ENCODE peak calls at places on chromosomes 7 and 10, in nine cellular contexts. T is uterus, A is pancreas, M is fibroblast of lung, H is AG09319, N is endodermal cell, J is psoas muscle, Y is IMR-90, C is cardiac muscle cell. G is an unnamed sample.

GRCh38 chr10:58660577-58661255 is 148.0 kb downstream of the BICC1 start:
- DNase-seq in N (no peak), T (no peak), C (peak), A (no peak), Y (no peak), H (no peak), J (no peak), M (peak), G (no peak)

GRCh38 chr7:1941464-1942025 is 271.5 kb downstream of the ELFN1 start:
- DNase-seq in Y (no peak), M (no peak), J (peak), A (peak), H (no peak), C (no peak), T (no peak), N (no peak), G (no peak)

GRCh38 chr10:30553625-30554442 is 75.7 kb downstream of the LYZL2 start:
- DNase-seq in M (peak), T (peak), Y (peak), A (no peak), H (peak), J (peak), N (peak), C (peak), G (peak)

GRCh38 chr7:64181586-64181985 is 25.4 kb upstream of the ZNF735 start:
- DNase-seq in T (no peak), Y (no peak), H (no peak), M (no peak), N (no peak), A (no peak), J (no peak), C (no peak), G (no peak)

GRCh38 chr7:105776068-105776790 is 100.2 kb downstream of the ATXN7L1 start:
- DNase-seq in J (peak), Y (peak), N (peak), M (peak), T (peak), A (no peak), H (peak), C (peak), G (peak)

GRCh38 chr10:11869743-11870460 is 46.7 kb downstream of the PROSER2 start:
- DNase-seq in J (peak), A (no peak), N (peak), C (peak), M (peak), T (no peak), H (no peak), Y (no peak), G (no peak)

GRCh38 chr7:153006452-153006851 is 246.9 kb downstream of the ACTR3B start:
- DNase-seq in C (no peak), N (no peak), A (no peak), Y (no peak), M (no peak), T (no peak), H (no peak), J (no peak), G (no peak)

GRCh38 chr7:90246184-90246583 is 1.2 kb downstream of the CFAP69 start:
- DNase-seq in T (no peak), Y (peak), A (no peak), N (peak), J (no peak), M (peak), C (peak), H (no peak), G (no peak)

GRCh38 chr7:40608321-40609075 is 473.7 kb downstream of the SUGCT start:
- DNase-seq in Y (no peak), N (no peak), T (no peak), A (no peak), H (no peak), J (no peak), C (no peak), M (no peak), G (peak)

GRCh38 chr10:119642556-119643111 is 8.5 kb upstream of the BAG3 start:
- DNase-seq in A (no peak), Y (no peak), M (peak), N (no peak), T (no peak), H (no peak), C (no peak), J (no peak), G (no peak)

GRCh38 chr7:130154131-130154500 is 51.1 kb downstream of the TMEM209 start:
- DNase-seq in T (no peak), C (no peak), A (no peak), J (no peak), Y (no peak), M (no peak), N (peak), H (no peak), G (no peak)

GRCh38 chr10:26839966-26840627 is 20.7 kb downstream of the ABI1 start:
- DNase-seq in C (no peak), Y (peak), A (no peak), N (no peak), H (peak), J (no peak), M (peak), T (no peak), G (no peak)

GRCh38 chr10:89632824-89633223 is 12.2 kb downstream of the PANK1 start:
- DNase-seq in H (no peak), M (no peak), A (no peak), J (no peak), T (no peak), C (no peak), N (no peak), Y (no peak), G (no peak)

GRCh38 chr10:119342017-119342734 is 134.8 kb downstream of the GRK5 start:
- DNase-seq in M (no peak), H (no peak), Y (peak), T (peak), J (peak), N (no peak), C (peak), A (no peak), G (no peak)

GRCh38 chr7:55641811-55642210 is 69.5 kb upstream of the VOPP1 start:
- DNase-seq in T (no peak), J (no peak), Y (no peak), A (no peak), H (no peak), N (no peak), C (no peak), M (no peak), G (no peak)

GRCh38 chr10:29435809-29436501 is 147.1 kb downstream of the LYZL1 start:
- DNase-seq in H (no peak), Y (peak), C (peak), A (no peak), J (no peak), T (no peak), N (no peak), M (peak), G (peak)

GRCh38 chr7:157027568-157028527 is 17.4 kb upstream of the MNX1 start:
- DNase-seq in N (no peak), T (no peak), H (no peak), M (no peak), J (no peak), A (no peak), Y (no peak), C (no peak), G (peak)

GRCh38 chr7:157436763-157437480 is 100.1 kb downstream of the DNAJB6 start:
- DNase-seq in M (peak), H (no peak), A (no peak), T (no peak), J (no peak), Y (no peak), C (no peak), N (peak), G (no peak)

GRCh38 chr7:105512415-105512814 is 9.7 kb downstream of the PUS7 start:
- DNase-seq in M (no peak), A (no peak), H (no peak), Y (no peak), T (no peak), J (no peak), N (no peak), C (no peak), G (no peak)

GRCh38 chr7:154817224-154817896 is 185.6 kb downstream of the PAXIP1 start:
- DNase-seq in N (no peak), C (no peak), A (no peak), J (no peak), M (no peak), Y (no peak), H (no peak), T (no peak), G (no peak)

GRCh38 chr7:45001138-45001694 is 1.2 kb downstream of the CCM2 start:
- DNase-seq in M (peak), A (no peak), J (no peak), C (no peak), Y (no peak), H (no peak), N (peak), T (no peak), G (no peak)

GRCh38 chr7:101507791-101508252 is 121.3 kb downstream of the MYL10 start:
- DNase-seq in Y (peak), M (peak), T (peak), C (peak), J (no peak), A (no peak), N (peak), H (no peak), G (peak)

GRCh38 chr7:135877799-135878198 is 99.4 kb downstream of the MTPN start:
- DNase-seq in C (peak), M (peak), T (no peak), Y (peak), N (no peak), J (no peak), A (no peak), H (no peak), G (no peak)

GRCh38 chr10:120538091-120538490 is 81.1 kb downstream of the PLPP4 start:
- DNase-seq in Y (no peak), T (no peak), N (no peak), A (no peak), J (no peak), M (no peak), C (no peak), H (no peak), G (no peak)

GRCh38 chr10:132899054-132899750 is 43.2 kb downstream of the CFAP46 start:
- DNase-seq in N (no peak), Y (no peak), A (peak), J (no peak), M (no peak), C (no peak), H (no peak), T (peak), G (no peak)

GRCh38 chr10:101848894-101849351 is 5.3 kb upstream of the KCNIP2 start:
- DNase-seq in N (peak), A (no peak), J (no peak), H (no peak), M (peak), Y (no peak), T (no peak), C (peak), G (no peak)

GRCh38 chr10:26737730-26738129 is 40.2 kb downstream of the PDSS1 start:
- DNase-seq in C (peak), M (peak), T (no peak), J (no peak), A (no peak), Y (peak), H (no peak), N (no peak), G (no peak)

GRCh38 chr10:75739454-75740143 is 308.2 kb downstream of the LRMDA start:
- DNase-seq in Y (no peak), A (no peak), C (no peak), T (no peak), N (no peak), J (no peak), M (no peak), H (no peak), G (no peak)

GRCh38 chr7:34036069-34036920 is 131.0 kb downstream of the BMPER start:
- DNase-seq in H (no peak), N (peak), A (peak), M (peak), T (peak), Y (peak), C (peak), J (peak), G (no peak)

GRCh38 chr7:80611779-80612178 is 26.7 kb upstream of the CD36 start:
- DNase-seq in Y (peak), T (no peak), J (peak), H (no peak), A (peak), C (peak), M (peak), N (no peak), G (peak)

DNA sequence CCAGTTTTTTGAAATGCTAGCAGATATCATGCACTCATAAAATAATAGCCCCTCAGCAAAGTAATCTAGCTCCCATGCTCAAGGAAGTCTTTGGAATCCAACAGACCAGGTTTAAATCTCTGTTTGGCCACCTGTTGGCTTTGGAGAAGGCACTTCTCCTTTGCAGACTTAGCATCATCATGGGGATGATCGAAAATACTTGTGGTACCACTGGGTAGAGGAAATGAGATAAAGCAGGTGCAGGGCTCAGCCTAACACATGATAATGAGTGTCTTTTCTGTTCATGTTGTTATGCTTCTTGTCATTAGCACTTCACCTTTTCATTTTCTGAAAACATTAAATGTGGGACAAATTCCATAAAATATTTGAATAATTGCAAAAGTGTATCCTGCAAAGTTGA is 67.4 kb downstream of the LRRC18 start:
- DNase-seq in J (no peak), M (no peak), T (no peak), Y (no peak), A (no peak), H (no peak), C (no peak), N (no peak), G (no peak)
- TF ChIP-seq CTCF in J (no peak), M (no peak), T (no peak), Y (no peak), A (no peak), H (no peak), C (no peak), N (no peak), G (no peak)

GRCh38 chr10:78973901-78974408 is 94.8 kb upstream of the ZMIZ1 start:
- DNase-seq in N (peak), T (peak), J (peak), C (peak), M (peak), Y (peak), A (peak), H (peak), G (peak)
- TF ChIP-seq CTCF in N (peak), T (no peak), J (peak), C (no peak), M (no peak), Y (no peak), A (no peak), H (no peak), G (no peak)

DNA sequence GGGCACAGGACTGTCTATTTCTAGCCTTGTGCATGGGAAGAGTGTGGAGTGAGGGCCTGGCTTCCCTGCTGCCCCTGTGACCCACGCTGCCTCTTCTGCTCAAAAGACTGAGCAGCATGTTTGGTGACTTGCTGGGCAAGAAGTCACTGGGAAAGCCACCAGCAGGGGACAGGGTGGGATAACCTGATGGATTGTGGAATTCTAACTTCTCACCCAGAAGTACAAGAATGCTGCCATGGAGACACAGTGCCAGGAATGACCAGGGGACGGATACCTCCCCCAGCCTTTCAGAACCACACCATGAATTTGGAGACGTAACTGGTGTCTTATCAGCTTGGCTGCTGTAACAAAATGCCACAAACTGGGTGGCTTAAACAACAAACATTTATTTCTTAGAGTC is 28.4 kb downstream of the GALNTL5 start:
- DNase-seq in T (no peak), C (no peak), A (no peak), H (no peak), N (peak), J (no peak), M (no peak), Y (no peak), G (no peak)
- TF ChIP-seq CTCF in T (no peak), C (no peak), A (no peak), H (no peak), N (peak), J (no peak), M (no peak), Y (no peak), G (no peak)

DNA sequence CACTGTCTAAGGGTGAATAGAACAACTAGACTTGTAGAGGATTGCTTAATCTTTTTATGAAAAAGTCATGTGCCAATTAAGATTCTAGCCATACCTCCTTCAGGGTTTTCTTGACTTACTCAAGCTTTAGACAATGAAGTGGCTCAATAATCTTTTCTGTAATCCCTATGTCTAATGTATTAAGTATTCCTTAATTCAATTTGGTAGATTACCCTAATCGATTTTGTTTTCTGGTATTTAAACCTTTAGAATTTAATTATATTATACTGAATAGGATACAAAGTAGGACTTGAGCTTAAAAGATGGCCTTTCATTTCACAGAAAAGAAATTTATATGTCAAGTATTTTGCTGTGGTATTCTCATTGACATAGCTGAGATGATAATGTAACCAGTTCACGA is 597.9 kb upstream of the C7orf33 start:
- DNase-seq in C (no peak), A (no peak), N (no peak), M (no peak), T (no peak), H (no peak), Y (no peak), J (no peak), G (no peak)
- TF ChIP-seq CTCF in C (no peak), A (no peak), N (no peak), M (no peak), T (no peak), H (no peak), Y (no peak), J (no peak), G (no peak)

DNA sequence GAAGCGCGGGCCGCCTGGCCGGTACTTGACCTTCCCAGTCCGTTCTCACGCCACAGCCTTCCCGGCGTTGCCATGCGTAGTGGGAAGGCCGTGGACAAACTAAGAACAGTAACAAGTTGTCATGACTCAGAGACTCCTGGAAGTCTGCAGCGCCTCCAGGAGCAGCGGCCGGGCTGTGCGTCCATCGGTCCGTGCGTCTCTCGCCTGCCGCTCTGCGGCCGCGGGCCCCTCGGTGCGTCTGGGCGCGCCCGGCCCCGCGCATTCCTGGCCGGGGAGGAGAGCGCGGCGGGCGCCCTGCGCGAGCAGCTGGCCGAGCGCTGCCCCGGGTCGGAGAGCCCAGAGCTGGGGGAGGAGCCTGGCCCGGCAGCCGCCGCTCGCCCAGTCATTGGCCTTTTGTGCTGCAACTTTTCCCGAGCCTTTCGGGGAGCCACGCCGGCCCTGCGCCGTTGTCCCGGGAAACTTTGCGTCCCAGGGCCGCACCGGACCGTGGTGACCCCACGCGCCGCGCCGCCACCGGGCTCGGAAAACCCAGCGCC is 123.7 kb downstream of the TACC2 start:
- DNase-seq in J (peak), N (peak), H (peak), T (peak), M (peak), C (peak), Y (peak), A (peak), G (peak)
- TF ChIP-seq CTCF in J (peak), N (peak), H (peak), T (peak), M (peak), C (peak), Y (peak), A (peak), G (no peak)